ENCODE peak calls at places on chromosomes 16 and 17, in five cellular contexts. One of them, this sample, is unnamed.

GRCh38 chr17:42252528-42253172 is 23.5 kb downstream of the STAT5B start:
- DNase-seq in stimulated activated effector memory CD8-positive, alpha-beta T cell treated with anti-CD3 and anti-CD28 coated beads, Interleukin-12 subunit alpha, Interleukin-12 subunit beta, amount 100 ng/mL, for 72 hours: no peak
- DNase-seq in stimulated activated CD4-positive, alpha-beta T cell treated with anti-CD3 and anti-CD28 coated beads, Interleukin-4, amount 100 ng/mL, for 1 hour: no peak
- DNase-seq in C1 segment of cervical spinal cord: no peak
- DNase-seq in activated T-helper 9 cell treated with anti-CD3 and anti-CD28 coated beads, Interleukin-2, amount 50 U/mL, for 16 hours: no peak
- DNase-seq in this sample: no peak

GRCh38 chr16:71440669-71441347 is 1.0 kb downstream of the TLE7 start:
- DNase-seq in stimulated activated CD4-positive, alpha-beta T cell treated with anti-CD3 and anti-CD28 coated beads, Interleukin-4, amount 100 ng/mL, for 1 hour: no peak
- DNase-seq in activated T-helper 9 cell treated with anti-CD3 and anti-CD28 coated beads, Interleukin-2, amount 50 U/mL, for 16 hours: no peak
- DNase-seq in C1 segment of cervical spinal cord: no peak
- DNase-seq in stimulated activated effector memory CD8-positive, alpha-beta T cell treated with anti-CD3 and anti-CD28 coated beads, Interleukin-12 subunit alpha, Interleukin-12 subunit beta, amount 100 ng/mL, for 72 hours: no peak
- DNase-seq in this sample: peak; percentile 30

GRCh38 chr16:71855937-71856662 is 10.3 kb downstream of the ATXN1L start:
- DNase-seq in stimulated activated effector memory CD8-positive, alpha-beta T cell treated with anti-CD3 and anti-CD28 coated beads, Interleukin-12 subunit alpha, Interleukin-12 subunit beta, amount 100 ng/mL, for 72 hours: peak; percentile 86
- DNase-seq in activated T-helper 9 cell treated with anti-CD3 and anti-CD28 coated beads, Interleukin-2, amount 50 U/mL, for 16 hours: no peak
- DNase-seq in C1 segment of cervical spinal cord: no peak
- DNase-seq in stimulated activated CD4-positive, alpha-beta T cell treated with anti-CD3 and anti-CD28 coated beads, Interleukin-4, amount 100 ng/mL, for 1 hour: no peak
- DNase-seq in this sample: no peak

GRCh38 chr17:77792626-77793025 is 165.9 kb upstream of the TNRC6C start:
- DNase-seq in C1 segment of cervical spinal cord: no peak
- DNase-seq in stimulated activated effector memory CD8-positive, alpha-beta T cell treated with anti-CD3 and anti-CD28 coated beads, Interleukin-12 subunit alpha, Interleukin-12 subunit beta, amount 100 ng/mL, for 72 hours: no peak
- DNase-seq in stimulated activated CD4-positive, alpha-beta T cell treated with anti-CD3 and anti-CD28 coated beads, Interleukin-4, amount 100 ng/mL, for 1 hour: no peak
- DNase-seq in activated T-helper 9 cell treated with anti-CD3 and anti-CD28 coated beads, Interleukin-2, amount 50 U/mL, for 16 hours: no peak
- DNase-seq in this sample: no peak

GRCh38 chr16:30457256-30457655 is 11.6 kb upstream of the SEPHS2 start:
- DNase-seq in activated T-helper 9 cell treated with anti-CD3 and anti-CD28 coated beads, Interleukin-2, amount 50 U/mL, for 16 hours: no peak
- DNase-seq in C1 segment of cervical spinal cord: no peak
- DNase-seq in stimulated activated CD4-positive, alpha-beta T cell treated with anti-CD3 and anti-CD28 coated beads, Interleukin-4, amount 100 ng/mL, for 1 hour: no peak
- DNase-seq in stimulated activated effector memory CD8-positive, alpha-beta T cell treated with anti-CD3 and anti-CD28 coated beads, Interleukin-12 subunit alpha, Interleukin-12 subunit beta, amount 100 ng/mL, for 72 hours: no peak
- DNase-seq in this sample: no peak

GRCh38 chr17:78241277-78242023 is 10.0 kb downstream of the TMEM235 start:
- DNase-seq in C1 segment of cervical spinal cord: peak; percentile 41
- DNase-seq in stimulated activated effector memory CD8-positive, alpha-beta T cell treated with anti-CD3 and anti-CD28 coated beads, Interleukin-12 subunit alpha, Interleukin-12 subunit beta, amount 100 ng/mL, for 72 hours: no peak
- DNase-seq in activated T-helper 9 cell treated with anti-CD3 and anti-CD28 coated beads, Interleukin-2, amount 50 U/mL, for 16 hours: no peak
- DNase-seq in stimulated activated CD4-positive, alpha-beta T cell treated with anti-CD3 and anti-CD28 coated beads, Interleukin-4, amount 100 ng/mL, for 1 hour: no peak
- DNase-seq in this sample: peak; percentile 76

GRCh38 chr16:28935333-28935732 is 3.6 kb downstream of the CD19 start:
- DNase-seq in stimulated activated effector memory CD8-positive, alpha-beta T cell treated with anti-CD3 and anti-CD28 coated beads, Interleukin-12 subunit alpha, Interleukin-12 subunit beta, amount 100 ng/mL, for 72 hours: no peak
- DNase-seq in stimulated activated CD4-positive, alpha-beta T cell treated with anti-CD3 and anti-CD28 coated beads, Interleukin-4, amount 100 ng/mL, for 1 hour: no peak
- DNase-seq in C1 segment of cervical spinal cord: no peak
- DNase-seq in activated T-helper 9 cell treated with anti-CD3 and anti-CD28 coated beads, Interleukin-2, amount 50 U/mL, for 16 hours: no peak
- DNase-seq in this sample: no peak

GRCh38 chr17:75819116-75819515 is 25.1 kb downstream of the UNC13D start:
- DNase-seq in activated T-helper 9 cell treated with anti-CD3 and anti-CD28 coated beads, Interleukin-2, amount 50 U/mL, for 16 hours: no peak
- DNase-seq in C1 segment of cervical spinal cord: no peak
- DNase-seq in stimulated activated effector memory CD8-positive, alpha-beta T cell treated with anti-CD3 and anti-CD28 coated beads, Interleukin-12 subunit alpha, Interleukin-12 subunit beta, amount 100 ng/mL, for 72 hours: no peak
- DNase-seq in stimulated activated CD4-positive, alpha-beta T cell treated with anti-CD3 and anti-CD28 coated beads, Interleukin-4, amount 100 ng/mL, for 1 hour: no peak
- DNase-seq in this sample: no peak